ENCODE peak calls at places on chromosomes 12 and 14, in seven cellular contexts. H is GDM1; T is anterior cingulate cortex; S is A673; K is amniotic stem cell; C is activated CD4-positive, alpha-beta T cell treated with anti-CD3 and anti-CD28 coated beads, Interleukin-2, amount 50 U/mL, for 1 hour; U is activated T-cell treated with anti-CD3 and anti-CD28 coated beads for 4 hours. W is an unnamed sample.

GRCh38 chr14:99541677-99542470 is 60.7 kb downstream of the CCNK start:
- DNase-seq in H (no peak), T (no peak), S (no peak), K (no peak), C (no peak), U (no peak), W (peak; percentile 16)

GRCh38 chr14:51138353-51139103 is 43.6 kb upstream of the TRIM9 start:
- DNase-seq in H (no peak), T (no peak), S (no peak), K (no peak), C (no peak), U (no peak), W (no peak)

GRCh38 chr14:56199095-56199975 is 81.1 kb downstream of the PELI2 start:
- DNase-seq in H (no peak), T (no peak), S (no peak), K (peak; percentile 90), C (no peak), U (no peak), W (peak; percentile 60)

GRCh38 chr12:103114296-103115055 is 157.0 kb downstream of the ASCL1 start:
- DNase-seq in H (no peak), T (no peak), S (no peak), K (no peak), C (no peak), U (no peak), W (peak; percentile 45)

GRCh38 chr14:51533877-51534553 is 117.7 kb upstream of the FRMD6 start:
- DNase-seq in H (no peak), T (no peak), S (no peak), K (no peak), C (no peak), U (no peak), W (peak; percentile 60)

GRCh38 chr12:120067901-120068300 is 48.7 kb downstream of the RAB35 start:
- DNase-seq in H (no peak), T (no peak), S (no peak), K (no peak), C (no peak), U (no peak), W (no peak)

GRCh38 chr14:21072102-21072501 is 2.0 kb downstream of the ARHGEF40 start:
- DNase-seq in H (peak; percentile 62), T (no peak), S (peak; percentile 74), K (no peak), C (no peak), U (no peak), W (peak; percentile 51)

GRCh38 chr12:52870361-52871290 is 21.8 kb upstream of the KRT78 start:
- DNase-seq in H (peak; percentile 37), T (peak; percentile 43), S (peak; percentile 73), K (no peak), C (peak; percentile 81), U (peak; percentile 77), W (peak; percentile 85)

GRCh38 chr12:122172262-122172939 is 1.6 kb downstream of the IL31 start:
- DNase-seq in H (no peak), T (no peak), S (no peak), K (no peak), C (no peak), U (no peak), W (no peak)

GRCh38 chr14:71163842-71164500 is 256.7 kb downstream of the PCNX1 start:
- DNase-seq in H (no peak), T (no peak), S (no peak), K (no peak), C (no peak), U (no peak), W (no peak)

GRCh38 chr14:105255021-105255507 is 6.7 kb downstream of the BTBD6 start:
- DNase-seq in H (no peak), T (no peak), S (no peak), K (no peak), C (no peak), U (no peak), W (no peak)

GRCh38 chr14:105282098-105282725 is 18.6 kb downstream of the BRF1 start:
- DNase-seq in H (no peak), T (no peak), S (no peak), K (no peak), C (no peak), U (no peak), W (no peak)

GRCh38 chr12:10584415-10584814 is 29.0 kb downstream of the MAGOHB start:
- DNase-seq in H (no peak), T (no peak), S (no peak), K (no peak), C (no peak), U (no peak), W (peak; percentile 8)

GRCh38 chr12:1579626-1580025 is 14.8 kb downstream of the FBXL14 start:
- DNase-seq in H (no peak), T (no peak), S (no peak), K (no peak), C (no peak), U (no peak), W (no peak)

GRCh38 chr14:98711453-98711852 is 560.5 kb downstream of the BCL11B start:
- DNase-seq in H (no peak), T (no peak), S (peak; percentile 1), K (no peak), C (no peak), U (no peak), W (peak; percentile 19)

GRCh38 chr12:22626429-22626828 is 1.5 kb downstream of the ETNK1 start:
- DNase-seq in H (no peak), T (no peak), S (peak; percentile 58), K (peak; percentile 27), C (no peak), U (no peak), W (peak; percentile 58)

GRCh38 chr14:57066887-57067513 is 201.7 kb downstream of the EXOC5 start:
- DNase-seq in H (no peak), T (no peak), S (peak; percentile 94), K (no peak), C (peak; percentile 1), U (no peak), W (peak; percentile 39)

GRCh38 chr14:64726585-64726890 is 22.3 kb downstream of the PLEKHG3 start:
- DNase-seq in H (no peak), T (no peak), S (no peak), K (no peak), C (peak; percentile 41), U (no peak), W (peak; percentile 96)

GRCh38 chr14:44895716-44896115 is 66.0 kb downstream of the KLHL28 start:
- DNase-seq in H (no peak), T (no peak), S (no peak), K (peak; percentile 43), C (no peak), U (no peak), W (peak; percentile 87)

GRCh38 chr14:103072595-103073366 is 11.2 kb upstream of the LBHD2 start:
- DNase-seq in H (no peak), T (no peak), S (no peak), K (no peak), C (no peak), U (no peak), W (peak; percentile 45)

GRCh38 chr12:51086933-51087332 is 3.5 kb upstream of the CSRNP2 start:
- DNase-seq in H (no peak), T (no peak), S (no peak), K (no peak), C (no peak), U (no peak), W (no peak)

GRCh38 chr12:61536525-61536924 is 723.7 kb upstream of the USP15 start:
- DNase-seq in H (no peak), T (peak; percentile 38), S (no peak), K (no peak), C (no peak), U (no peak), W (peak; percentile 35)

GRCh38 chr12:85835810-85836715 is at the start of gene RASSF9:
- DNase-seq in H (no peak), T (peak; percentile 2), S (peak; percentile 39), K (no peak), C (no peak), U (no peak), W (peak; percentile 78)

GRCh38 chr12:6180300-6181051 is 19.7 kb upstream of the CD9 start:
- DNase-seq in H (no peak), T (no peak), S (no peak), K (no peak), C (no peak), U (no peak), W (peak; percentile 68)

GRCh38 chr12:10205251-10205807 is 7.3 kb upstream of the GABARAPL1 start:
- DNase-seq in H (no peak), T (no peak), S (no peak), K (no peak), C (no peak), U (no peak), W (peak; percentile 75)